ENCODE peak calls at places on chromosomes 13 and 19, in five cellular contexts. Y is spleen, W is tibial artery, I is heart right ventricle, E is OCI-LY7. L is an unnamed sample.

GRCh38 chr13:27638521-27638920 is 16.8 kb downstream of the POLR1D start:
- DNase-seq in I (no peak), W (no peak), Y (no peak), E (no peak), L (no peak)

GRCh38 chr13:103625194-103625593 is 559.0 kb upstream of the SLC10A2 start:
- DNase-seq in E (no peak), W (no peak), I (no peak), Y (no peak), L (no peak)

GRCh38 chr19:6988257-6988656 is 33.0 kb downstream of the MBD3L2B start:
- DNase-seq in E (no peak), Y (no peak), W (no peak), I (no peak), L (no peak)

GRCh38 chr19:11261902-11262839 is at the start of gene DOCK6:
- DNase-seq in Y (peak; percentile 80), I (no peak), E (peak; percentile 68), W (no peak), L (no peak)

GRCh38 chr13:51821666-51822065 is 17.7 kb upstream of the DHRS12 start:
- DNase-seq in E (peak; percentile 88), I (no peak), Y (no peak), W (no peak), L (no peak)

GRCh38 chr19:29672933-29673336 is 7.7 kb downstream of the PLEKHF1 start:
- DNase-seq in Y (peak; percentile 94), W (no peak), E (peak; percentile 24), I (no peak), L (no peak)

GRCh38 chr13:73069206-73069815 is 10.5 kb downstream of the KLF5 start:
- DNase-seq in W (no peak), Y (no peak), I (no peak), E (no peak), L (no peak)

GRCh38 chr19:15448014-15448777 is 1.6 kb downstream of the WIZ start:
- DNase-seq in I (no peak), E (no peak), Y (no peak), W (no peak), L (no peak)

GRCh38 chr13:51781246-51782022 is 22.5 kb downstream of the DHRS12 start:
- DNase-seq in Y (no peak), E (peak; percentile 51), W (no peak), I (no peak), L (no peak)

GRCh38 chr13:36345438-36346221 is 564 bp downstream of the SPART start:
- DNase-seq in W (peak; percentile 78), I (peak; percentile 83), Y (peak; percentile 85), E (no peak), L (peak; percentile 68)

GRCh38 chr13:51759240-51759639 is 44.7 kb downstream of the DHRS12 start:
- DNase-seq in W (no peak), Y (no peak), I (no peak), E (no peak), L (no peak)

GRCh38 chr13:47215741-47216140 is 318.9 kb upstream of the HTR2A start:
- DNase-seq in E (no peak), W (no peak), Y (no peak), I (no peak), L (no peak)

GRCh38 chr19:51644636-51645271 is 1.9 kb downstream of the SIGLEC14 start:
- DNase-seq in W (no peak), E (no peak), Y (no peak), I (no peak), L (no peak)

GRCh38 chr19:51246153-51246552 is 4.7 kb upstream of the SIGLECL1 start:
- DNase-seq in I (no peak), E (no peak), W (no peak), Y (no peak), L (no peak)

GRCh38 chr13:48188640-48189039 is 44.4 kb upstream of the ITM2B start:
- DNase-seq in E (no peak), W (no peak), I (no peak), Y (no peak), L (no peak)

GRCh38 chr19:16920816-16921529 is 32.2 kb downstream of the F2RL3 start:
- DNase-seq in Y (no peak), I (no peak), W (no peak), E (no peak), L (no peak)

GRCh38 chr19:27392027-27392632 is 1820.8 kb downstream of the UQCRFS1 start:
- DNase-seq in E (no peak), W (no peak), Y (peak; percentile 21), I (no peak), L (peak; percentile 27)

GRCh38 chr13:113050856-113051431 is 54.6 kb upstream of the F7 start:
- DNase-seq in I (no peak), W (no peak), E (no peak), Y (peak; percentile 56), L (no peak)

GRCh38 chr13:71417205-71417604 is 449.8 kb downstream of the DACH1 start:
- DNase-seq in E (no peak), I (no peak), Y (no peak), W (no peak), L (no peak)

GRCh38 chr13:80141114-80141849 is 199.6 kb downstream of the SPRY2 start:
- DNase-seq in W (peak; percentile 34), I (peak; percentile 76), E (no peak), Y (no peak), L (no peak)

GRCh38 chr19:38691938-38692457 is 44.5 kb downstream of the ACTN4 start:
- DNase-seq in E (no peak), Y (no peak), W (peak; percentile 81), I (no peak), L (peak; percentile 55)

GRCh38 chr13:35789335-35790166 is 313.1 kb upstream of the MAB21L1 start:
- DNase-seq in W (no peak), I (no peak), Y (no peak), E (peak; percentile 17), L (no peak)

GRCh38 chr19:932647-933552 is 7.1 kb downstream of the ARID3A start:
- DNase-seq in I (peak; percentile 79), Y (peak; percentile 86), E (no peak), W (peak; percentile 50), L (no peak)

GRCh38 chr19:2524840-2525723 is 49.2 kb downstream of the GADD45B start:
- DNase-seq in W (no peak), E (no peak), I (no peak), Y (no peak), L (no peak)

DNA sequence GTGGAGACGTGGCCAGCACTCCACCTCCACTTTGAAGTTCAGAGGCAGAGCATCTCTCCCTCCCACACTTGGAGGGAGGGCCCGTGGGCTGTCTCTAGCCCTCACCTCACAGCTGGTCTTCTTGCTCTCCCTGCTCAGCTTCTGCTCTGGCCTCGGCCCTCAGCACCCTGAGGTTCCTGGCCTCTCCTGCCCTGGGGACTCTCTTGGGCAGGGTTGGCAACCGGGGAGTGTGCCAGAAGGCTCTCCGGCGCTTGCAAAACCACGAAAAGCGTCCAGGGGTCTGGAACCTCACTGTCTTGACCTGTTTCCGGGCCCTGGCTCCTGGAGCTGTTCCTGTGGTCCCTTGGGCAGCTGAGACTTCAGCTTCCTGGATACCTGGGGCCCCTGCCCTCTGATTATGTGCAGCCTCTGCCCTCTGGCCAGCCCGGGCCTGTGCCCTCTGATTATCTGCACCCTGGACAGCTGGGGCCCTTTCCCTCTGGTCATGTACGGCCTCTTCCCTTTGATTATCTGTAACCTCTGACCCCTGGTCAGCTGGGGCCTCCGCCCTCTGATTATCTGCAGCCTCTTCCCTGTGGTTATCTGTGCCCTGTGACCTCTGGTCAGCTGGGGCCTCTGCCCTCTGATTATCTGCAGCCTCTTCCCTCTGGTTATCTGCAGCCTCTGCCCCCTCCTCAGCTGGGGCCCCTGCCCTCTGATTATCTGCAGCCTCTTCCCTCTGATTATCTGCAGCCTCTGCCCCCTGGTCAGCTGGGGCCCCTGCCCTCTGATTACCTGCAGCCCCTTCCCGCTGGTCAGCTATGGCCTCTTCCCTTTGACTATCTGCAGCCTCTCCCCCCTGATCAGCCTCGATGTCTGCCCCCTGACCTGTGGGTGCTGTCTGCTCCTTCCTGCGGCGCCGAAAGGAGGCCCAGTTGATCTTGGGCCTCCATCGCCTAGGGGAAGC is 2.0 kb downstream of the CCDC8 start:
- DNase-seq in I (no peak), E (no peak), Y (no peak), W (no peak), L (no peak)
- H3K4me3 ChIP-seq in I (peak overlapping the region; percentile 65), E (no peak overlapping the region), Y (peak overlapping the region; percentile 5), W (peak overlapping the region; percentile 58), L (no peak overlapping the region)

GRCh38 chr19:13037161-13037560 is 41.9 kb downstream of the NFIX start:
- DNase-seq in Y (no peak), I (no peak), W (no peak), E (no peak), L (no peak)
- H3K4me1 ChIP-seq in Y (peaks cover 5% of the 10 kb centered on the region), I (peaks cover 98% of the 10 kb centered on the region), W (peaks cover 4% of the 10 kb centered on the region), E (no peaks in the 10 kb centered on the region), L (peaks cover 55% of the 10 kb centered on the region)

DNA sequence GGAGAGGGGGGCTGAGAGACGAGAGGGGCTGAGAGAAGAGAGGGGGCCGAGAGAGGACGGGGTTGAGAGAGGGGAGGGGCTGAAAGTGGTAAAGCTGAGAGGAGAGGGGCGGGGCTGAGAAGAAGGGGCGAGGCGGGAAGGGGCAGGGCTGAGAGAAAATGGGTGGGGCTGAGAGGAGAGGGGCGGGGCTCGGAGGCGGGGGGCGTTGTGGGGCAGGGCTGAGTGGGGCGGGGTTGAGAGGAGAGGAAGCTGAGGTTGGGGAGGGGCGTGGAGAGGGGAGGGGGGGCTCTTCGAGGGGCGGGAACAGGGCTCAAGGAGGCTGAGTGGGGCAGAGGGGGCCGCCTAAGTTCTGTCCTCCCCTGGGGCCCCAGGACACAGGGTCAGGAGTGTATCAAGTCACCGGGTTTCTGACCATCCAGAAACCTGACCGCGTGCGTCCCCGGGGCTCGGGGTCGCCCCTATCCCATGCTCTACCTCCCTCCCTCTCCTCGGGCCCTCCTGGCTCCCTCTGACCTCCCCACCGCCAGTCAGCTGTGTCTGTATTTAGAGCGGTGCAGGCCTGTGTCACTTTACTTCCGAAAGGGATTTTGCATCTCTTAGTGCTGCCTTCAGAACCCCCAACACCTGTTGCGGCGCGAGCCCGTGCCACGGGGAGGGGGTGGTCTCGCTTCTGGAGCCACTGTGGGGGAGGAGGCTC is 38.6 kb upstream of the SEMA6B start:
- DNase-seq in I (no peak), W (no peak), E (peak; percentile 75), Y (no peak), L (no peak)
- H3K4me3 ChIP-seq in I (peak overlapping the region; percentile 14), W (no peak overlapping the region), E (peak overlapping the region; percentile 53), Y (no peak overlapping the region), L (no peak overlapping the region)

GRCh38 chr13:30138511-30138910 is 168.8 kb downstream of the KATNAL1 start:
- DNase-seq in W (no peak), E (no peak), I (no peak), Y (no peak), L (no peak)
- H3K4me1 ChIP-seq in W (no peaks in the 10 kb centered on the region), E (no peaks in the 10 kb centered on the region), I (peaks cover 6% of the 10 kb centered on the region), Y (no peaks in the 10 kb centered on the region), L (no peaks in the 10 kb centered on the region)

L was measured in lung.